ENCODE peak calls at places on chromosomes 5 and 9, in five cellular contexts. A, Y, B, E and Q are unnamed samples.

GRCh38 chr5:180172447-180173197 is 36.4 kb downstream of the RASGEF1C start:
- DNase-seq in A (peak), E (peak), Y (no peak), B (peak), Q (no peak)

GRCh38 chr9:35797311-35798109 is 6.1 kb downstream of the NPR2 start:
- DNase-seq in Y (no peak), E (no peak), A (no peak), B (no peak), Q (no peak)

GRCh38 chr5:56480305-56481146 is 247.4 kb upstream of the ANKRD55 start:
- DNase-seq in B (peak), Y (peak), E (peak), A (peak), Q (peak)

GRCh38 chr5:159765760-159766517 is 150.3 kb upstream of the ADRA1B start:
- DNase-seq in B (peak), E (no peak), A (no peak), Y (no peak), Q (no peak)

GRCh38 chr5:119336846-119337564 is 18.8 kb upstream of the TNFAIP8 start:
- DNase-seq in A (no peak), E (no peak), Y (no peak), B (no peak), Q (no peak)

GRCh38 chr5:168989731-168990505 is 311.0 kb downstream of the SLIT3 start:
- DNase-seq in Y (no peak), E (no peak), B (no peak), A (no peak), Q (no peak)

GRCh38 chr5:108093186-108093585 is 288.7 kb downstream of the FBXL17 start:
- DNase-seq in E (peak), B (peak), A (peak), Y (no peak), Q (no peak)

GRCh38 chr9:100213730-100214477 is 114.9 kb downstream of the INVS start:
- DNase-seq in A (no peak), E (peak), Y (peak), B (no peak), Q (peak)

GRCh38 chr9:18325337-18326011 is 148.5 kb upstream of the ADAMTSL1 start:
- DNase-seq in A (no peak), E (no peak), Y (no peak), B (no peak), Q (no peak)

GRCh38 chr5:80125962-80126480 is 90.9 kb downstream of the THBS4 start:
- DNase-seq in Y (peak), A (no peak), E (peak), B (peak), Q (peak)

GRCh38 chr9:33146298-33146697 is 20.8 kb downstream of the B4GALT1 start:
- DNase-seq in Y (no peak), E (no peak), B (no peak), A (no peak), Q (no peak)

GRCh38 chr9:134932656-134933055 is 14.9 kb upstream of the FCN1 start:
- DNase-seq in B (no peak), E (no peak), A (no peak), Y (no peak), Q (no peak)

GRCh38 chr5:120504057-120504456 is 40.0 kb downstream of the PRR16 start:
- DNase-seq in Y (no peak), E (no peak), A (no peak), B (no peak), Q (no peak)

GRCh38 chr5:40066616-40067015 is 613.1 kb upstream of the PTGER4 start:
- DNase-seq in B (no peak), A (no peak), E (no peak), Y (no peak), Q (no peak)

GRCh38 chr9:109986423-109987055 is 206.5 kb downstream of the PALM2AKAP2 start:
- DNase-seq in A (no peak), E (peak), Y (peak), B (peak), Q (peak)

GRCh38 chr5:97297063-97297715 is 114.1 kb upstream of the RIOK2 start:
- DNase-seq in E (peak), B (peak), A (peak), Y (peak), Q (peak)

GRCh38 chr5:180173198-180173544 is 35.8 kb downstream of the RASGEF1C start:
- DNase-seq in E (no peak), Y (no peak), A (peak), B (no peak), Q (no peak)

GRCh38 chr5:73189816-73190451 is 16.9 kb downstream of the TMEM174 start:
- DNase-seq in E (peak), A (no peak), Y (peak), B (peak), Q (peak)

GRCh38 chr9:136882109-136882946 is 4.0 kb upstream of the TRAF2 start:
- DNase-seq in B (peak), A (peak), Y (peak), E (peak), Q (peak)

GRCh38 chr9:112037281-112038016 is 137.6 kb downstream of the SUSD1 start:
- DNase-seq in A (no peak), B (peak), E (peak), Y (peak), Q (peak)

GRCh38 chr9:109513871-109514270 is 15.8 kb upstream of the PTPN3 start:
- DNase-seq in A (no peak), E (peak), B (no peak), Y (no peak), Q (no peak)

GRCh38 chr5:170348069-170348702 is 41.0 kb downstream of the KCNMB1 start:
- DNase-seq in Y (peak), A (no peak), E (peak), B (no peak), Q (no peak)

GRCh38 chr9:105157178-105157583 is 87.3 kb upstream of the SLC44A1 start:
- DNase-seq in B (peak), A (peak), E (peak), Y (peak), Q (no peak)

GRCh38 chr9:80619356-80619755 is 1047.6 kb downstream of the TLE4 start:
- DNase-seq in Y (no peak), B (no peak), A (no peak), E (no peak), Q (no peak)

GRCh38 chr5:119293202-119293829 is 62.5 kb upstream of the TNFAIP8 start:
- DNase-seq in E (no peak), A (no peak), Y (no peak), B (no peak), Q (no peak)

GRCh38 chr9:77158772-77159513 is 18.4 kb upstream of the VPS13A start:
- DNase-seq in Y (peak), B (no peak), A (no peak), E (peak), Q (peak)

GRCh38 chr9:96420468-96421219 is 2.5 kb upstream of the ZNF367 start:
- DNase-seq in A (peak), Y (peak), E (peak), B (peak), Q (peak)

GRCh38 chr5:31378838-31379237 is 153.1 kb downstream of the DROSHA start:
- DNase-seq in E (peak), Y (no peak), A (no peak), B (peak), Q (peak)

GRCh38 chr9:96486351-96487029 is 36.5 kb downstream of the HABP4 start:
- DNase-seq in A (peak), E (peak), B (peak), Y (peak), Q (peak)

GRCh38 chr5:154669402-154669801 is 85.8 kb upstream of the LARP1 start:
- DNase-seq in B (no peak), Y (no peak), E (no peak), A (no peak), Q (no peak)

GRCh38 chr5:111997308-111998159 is 240.5 kb upstream of the NREP start:
- DNase-seq in E (peak), Y (peak), A (no peak), B (peak), Q (peak)

GRCh38 chr5:26942481-26942880 is 95.9 kb downstream of the CDH9 start:
- DNase-seq in E (peak), B (no peak), A (no peak), Y (no peak), Q (no peak)

DNA sequence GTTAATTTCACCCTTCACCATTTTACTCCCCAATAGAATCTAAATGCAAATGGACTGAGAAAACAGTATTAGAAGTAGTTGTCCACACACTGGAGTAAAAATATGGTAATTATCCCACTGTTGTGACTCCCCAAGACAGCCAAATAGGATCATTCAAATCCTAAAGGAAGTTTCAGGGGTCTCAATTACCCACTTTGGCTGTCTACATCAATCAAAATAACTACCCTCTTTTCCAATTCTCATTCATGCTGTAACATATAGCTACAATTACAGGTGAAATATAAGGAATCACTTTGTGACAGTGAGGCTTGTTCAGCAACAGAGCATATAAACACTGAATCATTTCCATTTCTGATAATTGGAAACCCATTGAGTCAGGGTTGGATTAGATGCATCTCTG is 220.1 kb downstream of the TMEM232 start:
- DNase-seq in E (no peak), B (no peak), Y (no peak), A (no peak), Q (no peak)
- H3K4me3 ChIP-seq in E (no peak), B (no peak), Y (no peak), A (no peak), Q (no peak)

GRCh38 chr5:15506146-15506545 is 6.2 kb downstream of the FBXL7 start:
- DNase-seq in E (no peak), A (no peak), Y (no peak), B (no peak), Q (no peak)

GRCh38 chr5:15500326-15500958 is 462 bp downstream of the FBXL7 start:
- DNase-seq in B (peak), A (peak), Y (peak), E (peak), Q (no peak)

GRCh38 chr5:15501057-15501791 is 1.2 kb downstream of the FBXL7 start:
- DNase-seq in E (peak), Y (peak), B (peak), A (peak), Q (peak)

GRCh38 chr5:15499528-15500325 is at the start of gene FBXL7:
- DNase-seq in A (peak), B (peak), Y (peak), E (peak), Q (peak)

DNA sequence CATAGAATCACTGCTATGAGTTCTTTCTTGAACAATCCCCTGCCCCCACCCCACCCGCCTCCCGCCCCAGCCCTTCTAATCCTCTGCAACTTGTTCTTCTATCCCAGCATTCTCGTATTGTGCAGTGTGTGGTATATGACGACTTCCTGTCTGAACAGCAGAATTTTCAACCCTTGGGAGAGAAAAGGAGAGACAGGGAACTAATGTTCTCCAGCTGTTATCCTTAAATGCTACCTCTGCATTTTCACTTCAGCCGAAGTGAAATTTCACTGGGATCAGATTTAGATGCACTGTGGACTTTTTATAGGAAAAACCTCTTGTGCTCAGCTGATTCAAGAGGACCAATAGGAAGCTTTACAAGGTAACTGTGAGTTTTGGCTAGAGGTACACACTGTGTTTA is 2.2 kb downstream of the FBXL7 start:
- DNase-seq in Y (no peak), A (no peak), B (peak), E (peak), Q (no peak)
- H3K4me3 ChIP-seq in Y (peak), A (no peak), B (peak), E (peak), Q (peak)

DNA sequence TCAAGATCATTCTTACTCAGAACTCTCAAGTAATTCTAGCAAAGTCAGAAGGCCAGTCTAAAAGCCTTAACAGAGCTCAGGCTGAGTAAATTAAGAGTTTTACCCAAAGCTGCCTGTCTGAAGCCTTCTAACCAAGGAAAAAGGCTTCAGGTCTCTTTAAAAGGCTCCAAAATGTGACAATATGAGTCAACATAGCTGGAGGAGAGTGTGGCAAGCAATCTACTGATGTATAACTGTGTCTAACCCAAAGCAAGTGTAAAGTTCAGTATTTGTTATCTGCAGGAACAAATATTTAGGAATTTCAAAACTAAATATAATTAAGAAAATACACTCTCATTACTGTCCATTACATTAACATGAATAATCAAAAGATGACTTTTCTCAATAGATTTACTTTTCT is 11.0 kb downstream of the ZBTB5 start:
- DNase-seq in Y (no peak), B (no peak), A (no peak), E (no peak), Q (no peak)
- H3K4me3 ChIP-seq in Y (no peak), B (no peak), A (no peak), E (no peak), Q (no peak)

GRCh38 chr5:37214550-37214949 is 34.6 kb downstream of the CPLANE1 start:
- DNase-seq in B (peak), E (no peak), Y (no peak), A (no peak), Q (no peak)
- H3K4me3 ChIP-seq in B (no peak), E (no peak), Y (no peak), A (no peak), Q (no peak)

DNA sequence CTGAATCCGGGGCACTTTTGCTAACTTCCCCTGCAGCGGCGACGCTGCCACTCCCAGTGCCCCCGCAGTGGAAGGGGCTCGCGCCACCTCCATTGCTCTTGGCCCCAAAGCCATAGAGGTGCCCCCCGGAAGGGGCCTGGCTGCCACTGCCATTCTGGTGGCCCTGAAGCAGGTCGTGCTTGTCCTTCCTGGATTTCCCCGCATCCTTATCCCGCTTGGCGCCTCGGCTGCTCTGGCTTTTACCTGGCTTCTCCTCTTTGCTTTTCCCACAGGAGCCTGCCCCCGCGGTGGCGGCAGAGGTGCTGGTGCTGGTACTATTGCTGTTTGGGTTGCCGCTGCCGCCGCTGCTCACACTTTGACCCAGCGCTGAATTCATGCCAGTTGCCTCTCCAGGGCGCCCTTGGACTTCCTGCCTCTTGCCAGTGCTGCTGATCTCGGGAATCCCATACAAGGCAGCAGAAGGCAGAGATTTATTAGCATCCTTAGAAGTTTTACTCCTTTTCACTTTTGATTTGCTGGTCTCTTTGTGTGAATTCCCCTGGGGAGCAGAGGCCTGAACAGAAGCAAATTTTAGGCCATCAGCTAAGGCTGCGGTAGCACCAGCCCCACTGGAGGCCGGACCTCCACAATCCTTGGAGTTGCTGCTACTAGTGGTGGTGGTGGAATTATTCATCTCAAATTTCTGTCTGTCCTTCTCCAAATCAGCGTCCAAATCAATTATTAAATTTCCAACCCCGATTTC is 2.1 kb downstream of the ZNF608 start:
- DNase-seq in A (peak), E (peak), Y (peak), B (peak), Q (no peak)
- H3K4me3 ChIP-seq in A (peak), E (peak), Y (peak), B (peak), Q (peak)

GRCh38 chr9:122228191-122228905 is 409 bp downstream of the LHX6 start:
- DNase-seq in B (no peak), A (peak), E (no peak), Y (no peak), Q (no peak)
- H3K4me3 ChIP-seq in B (peak), A (peak), E (no peak), Y (no peak), Q (peak)

DNA sequence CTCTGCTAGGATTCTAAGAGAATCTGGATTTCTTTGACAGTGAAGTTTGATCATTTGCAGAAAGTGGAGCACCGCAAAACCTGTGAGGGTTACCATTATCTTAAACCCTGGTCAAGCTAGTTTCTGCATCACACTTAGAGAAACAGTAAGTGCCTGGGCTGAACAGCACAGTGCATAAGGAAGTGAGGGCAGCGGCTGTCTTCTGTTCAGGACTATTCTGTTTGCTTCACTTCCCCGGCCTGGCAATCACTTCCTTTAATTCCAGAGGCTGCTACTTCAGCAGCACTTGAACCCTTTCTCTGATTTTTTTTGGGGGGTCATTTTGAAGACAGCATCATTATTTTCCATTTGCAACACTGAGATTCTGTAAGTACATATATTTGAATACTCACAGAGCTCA is 32.0 kb downstream of the SEMA6A start:
- DNase-seq in Y (no peak), E (no peak), A (no peak), B (no peak), Q (no peak)
- H3K4me3 ChIP-seq in Y (no peak), E (no peak), A (no peak), B (no peak), Q (no peak)

GRCh38 chr9:121945849-121946248 is 147.3 kb downstream of the TTLL11 start:
- DNase-seq in B (no peak), Y (peak), E (peak), A (no peak), Q (no peak)
- H3K4me3 ChIP-seq in B (no peak), Y (no peak), E (no peak), A (no peak), Q (no peak)